ENCODE peak calls at places on chromosomes 11 and 22, in eight cellular contexts. A is renal cortical epithelial cell; B is stimulated activated CD8-positive, alpha-beta memory T cell treated with anti-CD3 and anti-CD28 coated beads, Interleukin-15, amount 100 ng/mL, for 24 hours; I is posterior vena cava; P is PC-9; X is T-helper 2 cell; G is cardiac fibroblast; C is HCEC 1CT. O is an unnamed sample.

GRCh38 chr22:50739894-50740293 is 1.9 kb downstream of the ACR start:
- DNase-seq in A (no peak), B (no peak), I (peak), P (no peak), X (no peak), G (no peak), C (no peak), O (no peak)

GRCh38 chr22:24333301-24333700 is 62.7 kb downstream of the SPECC1L start:
- DNase-seq in A (no peak), B (no peak), I (no peak), P (no peak), X (no peak), G (peak), C (peak), O (peak)

GRCh38 chr22:50583294-50583865 is 731 bp upstream of the CHKB start:
- DNase-seq in A (no peak), B (no peak), I (no peak), P (no peak), X (no peak), G (no peak), C (no peak), O (no peak)

GRCh38 chr11:130037881-130038601 is 31.7 kb upstream of the APLP2 start:
- DNase-seq in A (peak), B (no peak), I (no peak), P (no peak), X (no peak), G (peak), C (peak), O (peak)

GRCh38 chr11:65420506-65421203 is 1.9 kb upstream of the NEAT1 start:
- DNase-seq in A (peak), B (no peak), I (no peak), P (no peak), X (no peak), G (no peak), C (no peak), O (no peak)

GRCh38 chr22:27107824-27108223 is 450.4 kb downstream of the MIAT start:
- DNase-seq in A (peak), B (no peak), I (peak), P (peak), X (no peak), G (peak), C (peak), O (peak)

GRCh38 chr22:19974233-19974861 is 32.7 kb upstream of the TXNRD2 start:
- DNase-seq in A (peak), B (no peak), I (no peak), P (peak), X (no peak), G (peak), C (peak), O (peak)

GRCh38 chr22:23838686-23839468 is at the start of gene DERL3:
- DNase-seq in A (peak), B (peak), I (peak), P (peak), X (peak), G (peak), C (no peak), O (peak)

GRCh38 chr11:2533642-2534115 is 88.9 kb downstream of the KCNQ1 start:
- DNase-seq in A (peak), B (no peak), I (peak), P (peak), X (peak), G (peak), C (peak), O (peak)

GRCh38 chr11:35083181-35084061 is 55.5 kb upstream of the CD44 start:
- DNase-seq in A (peak), B (no peak), I (peak), P (peak), X (no peak), G (peak), C (peak), O (no peak)

GRCh38 chr11:92415246-92415645 is 190.6 kb downstream of the FAT3 start:
- DNase-seq in A (no peak), B (no peak), I (no peak), P (no peak), X (no peak), G (no peak), C (no peak), O (no peak)

GRCh38 chr11:78265326-78265725 is 76.6 kb downstream of the USP35 start:
- DNase-seq in A (peak), B (no peak), I (no peak), P (no peak), X (no peak), G (no peak), C (no peak), O (no peak)

O was measured in RKO.